ENCODE peak calls at places on chromosomes 3 and 15, in seven cellular contexts. One of them, this sample, is unnamed.

GRCh38 chr3:113231391-113231790 is 20.0 kb downstream of the BOC start:
- DNase-seq in dorsolateral prefrontal cortex: no peak
- DNase-seq in esophagus squamous epithelium: no peak
- DNase-seq in WTC11: no peak
- DNase-seq in BE2C: no peak
- DNase-seq in GM06990: no peak
- DNase-seq in fibroblast of mammary gland: peak; percentile 90
- DNase-seq in this sample: peak; percentile 43

GRCh38 chr3:193522473-193522872 is 32.2 kb downstream of the ATP13A4 start:
- DNase-seq in dorsolateral prefrontal cortex: no peak
- DNase-seq in WTC11: no peak
- DNase-seq in GM06990: no peak
- DNase-seq in fibroblast of mammary gland: no peak
- DNase-seq in BE2C: no peak
- DNase-seq in esophagus squamous epithelium: no peak
- DNase-seq in this sample: no peak

GRCh38 chr3:139559541-139559940 is 20.0 kb upstream of the RBP1 start:
- DNase-seq in fibroblast of mammary gland: peak; percentile 9
- DNase-seq in GM06990: no peak
- DNase-seq in esophagus squamous epithelium: no peak
- DNase-seq in dorsolateral prefrontal cortex: no peak
- DNase-seq in BE2C: no peak
- DNase-seq in WTC11: no peak
- DNase-seq in this sample: no peak

GRCh38 chr3:50184242-50184978 is 7.0 kb upstream of the GNAT1 start:
- DNase-seq in BE2C: no peak
- DNase-seq in GM06990: no peak
- DNase-seq in dorsolateral prefrontal cortex: no peak
- DNase-seq in esophagus squamous epithelium: no peak
- DNase-seq in fibroblast of mammary gland: no peak
- DNase-seq in WTC11: no peak
- DNase-seq in this sample: no peak

GRCh38 chr3:82265747-82266146 is 504.3 kb upstream of the GBE1 start:
- DNase-seq in dorsolateral prefrontal cortex: no peak
- DNase-seq in GM06990: no peak
- DNase-seq in fibroblast of mammary gland: no peak
- DNase-seq in esophagus squamous epithelium: no peak
- DNase-seq in WTC11: no peak
- DNase-seq in BE2C: no peak
- DNase-seq in this sample: no peak

GRCh38 chr3:123449092-123449985 is 449 bp upstream of the ADCY5 start:
- DNase-seq in fibroblast of mammary gland: peak; percentile 4
- DNase-seq in GM06990: no peak
- DNase-seq in BE2C: peak; percentile 66
- DNase-seq in dorsolateral prefrontal cortex: no peak
- DNase-seq in esophagus squamous epithelium: no peak
- DNase-seq in WTC11: peak; percentile 50
- DNase-seq in this sample: peak; percentile 3

GRCh38 chr3:2244137-2244536 is 145.5 kb downstream of the CNTN4 start:
- DNase-seq in BE2C: no peak
- DNase-seq in GM06990: no peak
- DNase-seq in WTC11: no peak
- DNase-seq in dorsolateral prefrontal cortex: no peak
- DNase-seq in esophagus squamous epithelium: no peak
- DNase-seq in fibroblast of mammary gland: no peak
- DNase-seq in this sample: no peak

GRCh38 chr15:29045717-29046116 is 159.9 kb downstream of the APBA2 start:
- DNase-seq in WTC11: no peak
- DNase-seq in esophagus squamous epithelium: no peak
- DNase-seq in BE2C: no peak
- DNase-seq in fibroblast of mammary gland: peak; percentile 37
- DNase-seq in GM06990: no peak
- DNase-seq in dorsolateral prefrontal cortex: no peak
- DNase-seq in this sample: no peak

GRCh38 chr15:38521316-38521715 is 43.3 kb downstream of the RASGRP1 start:
- DNase-seq in fibroblast of mammary gland: no peak
- DNase-seq in WTC11: no peak
- DNase-seq in BE2C: no peak
- DNase-seq in GM06990: no peak
- DNase-seq in dorsolateral prefrontal cortex: no peak
- DNase-seq in esophagus squamous epithelium: no peak
- DNase-seq in this sample: no peak

GRCh38 chr15:74842581-74843444 is at the start of gene ULK3:
- DNase-seq in BE2C: peak; percentile 97
- DNase-seq in GM06990: peak; percentile 91
- DNase-seq in esophagus squamous epithelium: peak; percentile 62
- DNase-seq in dorsolateral prefrontal cortex: peak; percentile 88
- DNase-seq in fibroblast of mammary gland: peak; percentile 76
- DNase-seq in WTC11: peak; percentile 87
- DNase-seq in this sample: peak; percentile 76

GRCh38 chr3:86958534-86958933 is 32.4 kb downstream of the VGLL3 start:
- DNase-seq in esophagus squamous epithelium: no peak
- DNase-seq in GM06990: no peak
- DNase-seq in dorsolateral prefrontal cortex: no peak
- DNase-seq in WTC11: no peak
- DNase-seq in fibroblast of mammary gland: peak; percentile 75
- DNase-seq in BE2C: no peak
- DNase-seq in this sample: peak; percentile 86

GRCh38 chr3:14405886-14406238 is 3.5 kb downstream of the SLC6A6 start:
- DNase-seq in esophagus squamous epithelium: no peak
- DNase-seq in WTC11: no peak
- DNase-seq in dorsolateral prefrontal cortex: no peak
- DNase-seq in GM06990: no peak
- DNase-seq in fibroblast of mammary gland: no peak
- DNase-seq in BE2C: no peak
- DNase-seq in this sample: no peak

GRCh38 chr3:147359177-147360062 is 46.9 kb downstream of the ZIC4 start:
- DNase-seq in BE2C: no peak
- DNase-seq in dorsolateral prefrontal cortex: no peak
- DNase-seq in fibroblast of mammary gland: no peak
- DNase-seq in esophagus squamous epithelium: no peak
- DNase-seq in GM06990: no peak
- DNase-seq in WTC11: peak; percentile 49
- DNase-seq in this sample: no peak

GRCh38 chr3:18424213-18424861 is 802 bp downstream of the SATB1 start:
- DNase-seq in WTC11: peak; percentile 27
- DNase-seq in BE2C: no peak
- DNase-seq in GM06990: no peak
- DNase-seq in fibroblast of mammary gland: no peak
- DNase-seq in dorsolateral prefrontal cortex: no peak
- DNase-seq in esophagus squamous epithelium: no peak
- DNase-seq in this sample: no peak

DNA sequence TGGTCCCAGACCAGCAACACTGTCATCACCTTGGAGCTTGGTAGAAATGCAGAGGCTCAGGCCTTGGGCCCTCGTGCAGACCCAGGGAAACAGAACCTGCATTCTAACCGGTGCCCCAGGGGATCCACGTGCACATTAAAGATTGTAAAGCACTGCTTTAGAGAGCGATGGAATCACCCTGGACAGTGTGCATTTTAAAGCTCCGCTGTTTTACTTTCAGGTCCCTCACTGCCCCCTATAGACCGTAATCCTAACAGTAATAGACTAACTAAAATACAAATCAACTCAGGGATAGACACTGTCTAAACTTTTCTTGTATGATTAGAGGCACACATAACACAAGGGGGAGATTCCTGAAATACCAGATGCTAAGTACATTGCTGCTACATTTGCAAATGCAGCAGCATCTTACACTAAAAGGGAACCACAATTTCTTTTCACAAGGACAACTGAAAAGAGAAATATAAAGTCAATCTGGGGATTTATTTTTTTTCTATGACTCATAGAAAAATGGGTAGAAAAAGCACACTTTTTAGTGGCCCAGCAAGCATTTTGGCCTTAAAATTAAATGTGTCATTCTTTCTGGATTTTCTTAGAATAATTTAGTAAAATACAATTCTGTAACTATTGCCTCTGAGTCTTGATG is 10.5 kb upstream of the SH3GL3 start:
- DNase-seq in dorsolateral prefrontal cortex: no peak
- DNase-seq in GM06990: no peak
- DNase-seq in BE2C: peak; percentile 21
- DNase-seq in WTC11: no peak
- DNase-seq in esophagus squamous epithelium: no peak
- DNase-seq in fibroblast of mammary gland: peak; percentile 71
- DNase-seq in this sample: peak; percentile 67
- TF ChIP-seq CTCF in dorsolateral prefrontal cortex: peak; percentile 68
- TF ChIP-seq CTCF in GM06990: peak; percentile 54
- TF ChIP-seq CTCF in BE2C: peak; percentile 65
- TF ChIP-seq CTCF in WTC11: peak; percentile 42
- TF ChIP-seq CTCF in esophagus squamous epithelium: no peak
- TF ChIP-seq CTCF in fibroblast of mammary gland: peak; percentile 71
- TF ChIP-seq CTCF in this sample: peak; percentile 71

GRCh38 chr3:124924741-124925140 is 9.8 kb downstream of the MUC13 start:
- DNase-seq in esophagus squamous epithelium: no peak
- DNase-seq in GM06990: no peak
- DNase-seq in WTC11: no peak
- DNase-seq in fibroblast of mammary gland: no peak
- DNase-seq in BE2C: no peak
- DNase-seq in dorsolateral prefrontal cortex: no peak
- DNase-seq in this sample: no peak

GRCh38 chr3:124926426-124927116 is 8.0 kb downstream of the MUC13 start:
- DNase-seq in fibroblast of mammary gland: peak; percentile 10
- DNase-seq in dorsolateral prefrontal cortex: no peak
- DNase-seq in WTC11: no peak
- DNase-seq in GM06990: no peak
- DNase-seq in esophagus squamous epithelium: no peak
- DNase-seq in BE2C: no peak
- DNase-seq in this sample: no peak

GRCh38 chr3:124927454-124928079 is 7.0 kb downstream of the MUC13 start:
- DNase-seq in esophagus squamous epithelium: no peak
- DNase-seq in GM06990: peak; percentile 7
- DNase-seq in dorsolateral prefrontal cortex: no peak
- DNase-seq in BE2C: no peak
- DNase-seq in WTC11: no peak
- DNase-seq in fibroblast of mammary gland: no peak
- DNase-seq in this sample: no peak

GRCh38 chr3:124920718-124921117 is 13.8 kb downstream of the MUC13 start:
- DNase-seq in fibroblast of mammary gland: no peak
- DNase-seq in dorsolateral prefrontal cortex: no peak
- DNase-seq in esophagus squamous epithelium: no peak
- DNase-seq in GM06990: no peak
- DNase-seq in WTC11: no peak
- DNase-seq in BE2C: no peak
- DNase-seq in this sample: no peak

DNA sequence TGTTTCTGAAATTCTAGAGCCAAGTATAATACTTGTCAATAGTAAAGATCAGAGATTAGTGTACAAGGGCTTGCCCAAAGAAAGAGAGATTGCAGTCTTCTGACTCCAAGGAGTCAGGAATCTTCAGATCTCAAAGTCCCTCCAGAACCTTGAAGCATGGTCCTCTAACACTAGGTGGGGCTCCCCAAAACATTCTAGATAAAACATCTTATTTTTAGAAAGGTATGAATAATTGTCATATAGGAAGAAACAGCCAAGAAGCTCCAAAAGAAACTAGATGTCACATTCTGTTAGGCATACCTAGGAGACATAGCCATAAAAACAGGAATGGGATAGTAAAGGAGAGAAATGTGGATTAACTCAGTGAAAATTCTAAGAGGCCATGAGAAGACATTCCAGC is 10.7 kb downstream of the MUC13 start:
- DNase-seq in WTC11: no peak
- DNase-seq in BE2C: no peak
- DNase-seq in GM06990: no peak
- DNase-seq in fibroblast of mammary gland: no peak
- DNase-seq in esophagus squamous epithelium: no peak
- DNase-seq in dorsolateral prefrontal cortex: no peak
- DNase-seq in this sample: peak; percentile 36
- TF ChIP-seq CTCF in WTC11: no peak
- TF ChIP-seq CTCF in BE2C: no peak
- TF ChIP-seq CTCF in GM06990: peak; percentile 15
- TF ChIP-seq CTCF in fibroblast of mammary gland: no peak
- TF ChIP-seq CTCF in esophagus squamous epithelium: no peak
- TF ChIP-seq CTCF in dorsolateral prefrontal cortex: no peak
- TF ChIP-seq CTCF in this sample: peak; percentile 39

GRCh38 chr3:36812240-36812639 is 47.9 kb upstream of the DCLK3 start:
- DNase-seq in BE2C: no peak
- DNase-seq in esophagus squamous epithelium: no peak
- DNase-seq in dorsolateral prefrontal cortex: no peak
- DNase-seq in WTC11: peak; percentile 19
- DNase-seq in fibroblast of mammary gland: no peak
- DNase-seq in GM06990: no peak
- DNase-seq in this sample: no peak

GRCh38 chr3:36814071-36814717 is 49.8 kb upstream of the DCLK3 start:
- DNase-seq in GM06990: no peak
- DNase-seq in fibroblast of mammary gland: no peak
- DNase-seq in esophagus squamous epithelium: no peak
- DNase-seq in dorsolateral prefrontal cortex: no peak
- DNase-seq in WTC11: no peak
- DNase-seq in BE2C: no peak
- DNase-seq in this sample: no peak

GRCh38 chr3:36813320-36813719 is 49.0 kb upstream of the DCLK3 start:
- DNase-seq in BE2C: no peak
- DNase-seq in fibroblast of mammary gland: no peak
- DNase-seq in WTC11: no peak
- DNase-seq in esophagus squamous epithelium: no peak
- DNase-seq in GM06990: no peak
- DNase-seq in dorsolateral prefrontal cortex: peak; percentile 54
- DNase-seq in this sample: no peak

GRCh38 chr3:36815375-36815774 is 51.0 kb upstream of the DCLK3 start:
- DNase-seq in esophagus squamous epithelium: no peak
- DNase-seq in dorsolateral prefrontal cortex: no peak
- DNase-seq in fibroblast of mammary gland: no peak
- DNase-seq in GM06990: no peak
- DNase-seq in WTC11: no peak
- DNase-seq in BE2C: no peak
- DNase-seq in this sample: no peak

DNA sequence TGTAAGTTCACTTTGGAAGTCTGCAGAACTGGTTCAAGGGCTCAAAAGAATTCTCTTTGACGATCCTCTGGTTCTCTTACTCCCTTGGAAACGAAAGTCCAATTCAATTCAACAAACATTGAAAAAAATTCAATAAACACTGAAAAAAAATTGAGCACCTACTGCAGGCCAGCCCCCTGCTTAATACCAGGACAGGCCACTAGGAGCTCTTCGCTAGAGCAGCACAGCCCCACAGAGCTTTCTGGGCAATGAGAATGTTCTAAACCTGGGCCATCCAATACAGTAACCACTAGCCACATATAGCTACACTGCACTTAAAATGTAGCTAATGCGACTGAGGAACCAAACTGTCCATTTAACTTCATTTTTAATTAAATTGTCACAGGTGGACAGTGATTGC is 50.4 kb upstream of the DCLK3 start:
- DNase-seq in BE2C: no peak
- DNase-seq in fibroblast of mammary gland: no peak
- DNase-seq in WTC11: no peak
- DNase-seq in GM06990: no peak
- DNase-seq in esophagus squamous epithelium: no peak
- DNase-seq in dorsolateral prefrontal cortex: no peak
- DNase-seq in this sample: no peak
- TF ChIP-seq CTCF in BE2C: no peak
- TF ChIP-seq CTCF in fibroblast of mammary gland: peak; percentile 26
- TF ChIP-seq CTCF in WTC11: peak; percentile 31
- TF ChIP-seq CTCF in GM06990: no peak
- TF ChIP-seq CTCF in esophagus squamous epithelium: no peak
- TF ChIP-seq CTCF in dorsolateral prefrontal cortex: no peak
- TF ChIP-seq CTCF in this sample: peak; percentile 33

DNA sequence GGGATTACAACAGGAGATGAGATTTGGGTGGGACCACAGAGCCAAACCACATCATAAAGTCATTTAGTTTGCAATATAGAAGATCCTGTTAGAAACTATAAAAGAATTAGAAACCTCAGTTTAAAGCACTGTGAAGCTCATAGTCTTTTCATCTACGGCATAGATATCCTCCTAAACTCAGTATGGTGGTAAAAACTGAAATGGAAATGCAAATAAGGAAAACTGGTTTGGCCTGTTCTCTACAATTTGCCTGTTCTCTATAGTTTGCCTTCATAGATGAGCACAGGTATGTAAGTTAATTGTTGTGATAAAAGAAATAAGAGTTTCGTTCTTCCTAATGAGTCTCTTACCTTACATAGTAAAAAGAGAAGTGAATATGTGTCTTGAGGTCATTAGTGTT is 331.6 kb upstream of the ARL6 start:
- DNase-seq in WTC11: no peak
- DNase-seq in BE2C: no peak
- DNase-seq in esophagus squamous epithelium: no peak
- DNase-seq in dorsolateral prefrontal cortex: no peak
- DNase-seq in fibroblast of mammary gland: no peak
- DNase-seq in GM06990: no peak
- DNase-seq in this sample: no peak
- TF ChIP-seq CTCF in WTC11: no peak
- TF ChIP-seq CTCF in BE2C: no peak
- TF ChIP-seq CTCF in esophagus squamous epithelium: no peak
- TF ChIP-seq CTCF in dorsolateral prefrontal cortex: no peak
- TF ChIP-seq CTCF in fibroblast of mammary gland: no peak
- TF ChIP-seq CTCF in GM06990: no peak
- TF ChIP-seq CTCF in this sample: no peak

This sample was measured in fibroblast of the aortic adventitia.